ENCODE peak calls at places on chromosomes 11 and 22, in six cellular contexts. P is NCI-H69, R is fibroblast of the aortic adventitia, U is globus pallidus, X is transverse colon, C is ACHN. K is an unnamed sample.

GRCh38 chr11:86703992-86704391 is 31.6 kb upstream of the ME3 start:
- DNase-seq in R (no peak), X (no peak), U (no peak), C (no peak), P (no peak), K (no peak)

GRCh38 chr11:94780432-94780831 is 12.3 kb downstream of the AMOTL1 start:
- DNase-seq in P (no peak), U (no peak), X (no peak), C (no peak), R (no peak), K (no peak)

GRCh38 chr22:49310354-49310753 is 517.3 kb downstream of the BRD1 start:
- DNase-seq in P (no peak), X (no peak), R (no peak), C (no peak), U (no peak), K (no peak)

GRCh38 chr22:43343262-43343988 is at the start of gene SCUBE1:
- DNase-seq in U (no peak), X (peak; percentile 52), C (peak; percentile 2), R (no peak), P (peak; percentile 88), K (no peak)

GRCh38 chr22:50178471-50178864 is 7.2 kb upstream of the TRABD start:
- DNase-seq in P (no peak), X (no peak), R (no peak), C (no peak), U (no peak), K (no peak)

GRCh38 chr11:125433454-125434121 is 62.5 kb downstream of the FEZ1 start:
- DNase-seq in U (peak; percentile 74), P (peak; percentile 80), X (peak; percentile 10), C (peak; percentile 52), R (peak; percentile 67), K (peak; percentile 47)

GRCh38 chr11:122817121-122817520 is 21.2 kb upstream of the CRTAM start:
- DNase-seq in C (no peak), R (peak; percentile 34), P (no peak), U (no peak), X (peak; percentile 13), K (no peak)

GRCh38 chr11:33329705-33330329 is 72.6 kb downstream of the HIPK3 start:
- DNase-seq in R (peak; percentile 83), C (peak; percentile 60), P (peak; percentile 80), U (peak; percentile 75), X (peak; percentile 50), K (peak; percentile 43)

GRCh38 chr11:75196426-75196825 is 44.1 kb upstream of the TPBGL start:
- DNase-seq in U (no peak), X (no peak), C (no peak), R (no peak), P (no peak), K (no peak)

GRCh38 chr11:1283091-1283511 is 26.3 kb downstream of the TOLLIP start:
- DNase-seq in C (no peak), X (no peak), P (no peak), U (no peak), R (no peak), K (no peak)

GRCh38 chr22:20254975-20255946 is 12.9 kb downstream of the RTN4R start:
- DNase-seq in U (no peak), P (peak; percentile 90), C (no peak), R (no peak), X (no peak), K (no peak)

GRCh38 chr11:81002374-81002773 is 1561.5 kb upstream of the TENM4 start:
- DNase-seq in R (no peak), U (no peak), X (no peak), P (no peak), C (no peak), K (no peak)

GRCh38 chr11:67287355-67288197 is 1.5 kb upstream of the ANKRD13D start:
- DNase-seq in C (no peak), P (no peak), X (no peak), U (no peak), R (no peak), K (no peak)

GRCh38 chr11:117011541-117011908 is 86.7 kb downstream of the SIK3 start:
- DNase-seq in R (no peak), X (no peak), U (no peak), P (no peak), C (no peak), K (no peak)

GRCh38 chr11:115860246-115860645 is 356.0 kb upstream of the CADM1 start:
- DNase-seq in C (no peak), X (no peak), R (no peak), U (no peak), P (no peak), K (peak; percentile 86)

GRCh38 chr22:33461698-33462434 is 403.7 kb upstream of the SYN3 start:
- DNase-seq in C (no peak), R (no peak), X (no peak), P (no peak), U (no peak), K (no peak)

GRCh38 chr11:121530257-121530656 is 77.5 kb upstream of the SORL1-AS1 start:
- DNase-seq in C (no peak), X (no peak), U (no peak), P (no peak), R (no peak), K (no peak)

GRCh38 chr22:42397332-42398246 is 34.6 kb downstream of the NFAM1 start:
- DNase-seq in R (no peak), C (no peak), P (peak; percentile 74), X (peak; percentile 35), U (peak; percentile 31), K (no peak)